ENCODE peak calls at places on chromosomes 7 and 10, in four cellular contexts. K, F, L and D are unnamed samples.

GRCh38 chr10:77789861-77790260 is 136.7 kb downstream of the DLG5 start:
- DNase-seq in L (no peak), F (peak; percentile 56), K (no peak), D (no peak)

GRCh38 chr10:50577681-50578350 is 45.9 kb downstream of the SGMS1 start:
- DNase-seq in K (peak; percentile 26), F (no peak), L (no peak), D (no peak)

GRCh38 chr10:19922236-19922963 is 106.2 kb downstream of the PLXDC2 start:
- DNase-seq in K (peak; percentile 23), L (no peak), F (no peak), D (no peak)

GRCh38 chr10:43931308-43931930 is 282.7 kb upstream of the ZNF32 start:
- DNase-seq in F (no peak), L (no peak), K (no peak), D (no peak)

GRCh38 chr7:39688611-39689485 is 65.5 kb downstream of the RALA start:
- DNase-seq in L (no peak), K (no peak), F (no peak), D (no peak)

GRCh38 chr7:157498690-157499089 is 161.9 kb downstream of the DNAJB6 start:
- DNase-seq in K (no peak), L (no peak), F (peak; percentile 20), D (no peak)

GRCh38 chr10:3887885-3888476 is 103.0 kb upstream of the KLF6 start:
- DNase-seq in K (peak; percentile 44), L (peak; percentile 47), F (peak; percentile 83), D (no peak)

GRCh38 chr10:17200885-17201164 is 647 bp downstream of the TRDMT1 start:
- DNase-seq in K (peak; percentile 53), L (peak; percentile 37), F (peak; percentile 70), D (no peak)

GRCh38 chr10:132036887-132037675 is 28.7 kb upstream of the JAKMIP3 start:
- DNase-seq in F (no peak), L (peak; percentile 57), K (no peak), D (no peak)

GRCh38 chr7:20191044-20191867 is 25.9 kb downstream of the MACC1 start:
- DNase-seq in L (no peak), F (no peak), K (no peak), D (no peak)

GRCh38 chr7:155590215-155591023 is 44.1 kb upstream of the CNPY1 start:
- DNase-seq in L (no peak), F (no peak), K (peak; percentile 16), D (no peak)

GRCh38 chr10:114879541-114880158 is 58.1 kb downstream of the FHIP2A start:
- DNase-seq in L (peak; percentile 46), F (no peak), K (peak; percentile 18), D (no peak)

GRCh38 chr7:133061357-133061756 is 20.5 kb downstream of the CHCHD3 start:
- DNase-seq in L (no peak), K (no peak), F (no peak), D (no peak)

GRCh38 chr10:72567884-72568283 is 58.0 kb downstream of the MICU1 start:
- DNase-seq in K (no peak), F (no peak), L (peak; percentile 58), D (no peak)

GRCh38 chr7:12089951-12090756 is 120.9 kb upstream of the TMEM106B start:
- DNase-seq in F (no peak), L (no peak), K (no peak), D (no peak)

GRCh38 chr7:99030145-99030856 is 113.6 kb downstream of the SMURF1 start:
- DNase-seq in F (peak; percentile 28), L (no peak), K (no peak), D (no peak)

GRCh38 chr10:130027716-130028464 is 63.8 kb upstream of the EBF3 start:
- DNase-seq in K (no peak), L (no peak), F (no peak), D (no peak)

GRCh38 chr10:82150123-82150900 is 275.3 kb downstream of the NRG3 start:
- DNase-seq in F (no peak), K (peak; percentile 20), L (no peak), D (no peak)

GRCh38 chr7:637826-638225 is 88.7 kb upstream of the DNAAF5 start:
- DNase-seq in F (no peak), L (no peak), K (no peak), D (no peak)

GRCh38 chr10:91190388-91190870 is 30.0 kb upstream of the PCGF5 start:
- DNase-seq in F (no peak), L (no peak), K (no peak), D (no peak)

GRCh38 chr7:131103997-131104396 is 223.7 kb upstream of the MKLN1 start:
- DNase-seq in L (no peak), K (no peak), F (no peak), D (no peak)

GRCh38 chr10:121662945-121663917 is 65.0 kb upstream of the FGFR2 start:
- DNase-seq in L (peak; percentile 21), K (peak; percentile 35), F (no peak), D (no peak)

GRCh38 chr10:76274933-76275332 is 843.5 kb downstream of the LRMDA start:
- DNase-seq in K (no peak), L (no peak), F (no peak), D (no peak)

GRCh38 chr10:115093776-115094361 is 704 bp downstream of the ATRNL1 start:
- DNase-seq in L (peak; percentile 33), F (no peak), K (peak; percentile 13), D (peak; percentile 70)

GRCh38 chr7:116511552-116512523 is 12.3 kb downstream of the CAV2 start:
- DNase-seq in F (no peak), L (peak; percentile 33), K (no peak), D (no peak)

GRCh38 chr7:123275036-123275753 is 75.4 kb upstream of the SLC13A1 start:
- DNase-seq in L (no peak), F (no peak), K (no peak), D (no peak)

GRCh38 chr10:96395931-96396877 is 37.4 kb upstream of the OPALIN start:
- DNase-seq in L (peak; percentile 91), F (peak; percentile 87), K (peak; percentile 68), D (peak; percentile 71)

DNA sequence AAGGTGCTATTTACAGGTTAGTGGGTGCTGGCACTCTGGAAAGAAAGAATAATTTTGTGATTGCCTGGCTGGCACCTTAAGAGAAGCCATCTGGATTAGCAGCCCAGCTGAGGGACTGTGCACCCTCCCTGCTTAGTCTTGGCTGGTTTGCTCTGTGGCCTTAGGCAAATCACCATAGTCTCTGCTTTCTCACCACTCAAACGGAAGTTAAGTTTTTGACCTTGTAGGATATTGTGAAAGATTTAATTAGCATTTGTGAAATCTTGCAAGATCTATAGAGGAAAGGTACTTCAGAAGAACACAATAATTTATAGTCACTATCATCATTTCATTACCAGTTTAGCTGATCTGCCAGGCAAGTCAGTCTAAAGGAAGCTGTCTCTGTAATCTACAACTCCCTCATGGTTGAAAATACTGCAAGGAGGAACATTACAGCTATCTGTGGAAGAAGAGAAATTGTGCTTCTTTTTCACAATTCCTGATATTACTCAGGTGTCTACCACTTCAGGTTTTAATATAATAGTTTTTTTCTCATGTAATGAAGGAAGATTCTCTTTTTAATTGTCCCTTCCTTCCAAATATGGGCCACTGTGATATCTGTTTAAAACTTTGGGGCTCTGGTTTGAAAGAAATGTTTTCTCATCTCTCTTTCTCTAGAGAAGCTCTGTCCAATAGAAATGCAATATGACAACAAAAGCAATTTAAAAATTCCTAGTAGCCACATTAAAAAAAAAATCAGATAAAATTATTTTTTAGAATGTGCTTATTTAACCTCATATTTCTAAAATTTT is 219.6 kb downstream of the PTEN start:
- DNase-seq in K (no peak), F (no peak), L (no peak), D (no peak)
- TF ChIP-seq EP300 in K (no peak), F (no peak), L (no peak), D (no peak)

GRCh38 chr10:59580257-59580863 is 129.3 kb downstream of the SLC16A9 start:
- DNase-seq in F (no peak), K (no peak), L (peak; percentile 15), D (no peak)
- TF ChIP-seq EP300 in F (no peak), K (no peak), L (no peak), D (no peak)

DNA sequence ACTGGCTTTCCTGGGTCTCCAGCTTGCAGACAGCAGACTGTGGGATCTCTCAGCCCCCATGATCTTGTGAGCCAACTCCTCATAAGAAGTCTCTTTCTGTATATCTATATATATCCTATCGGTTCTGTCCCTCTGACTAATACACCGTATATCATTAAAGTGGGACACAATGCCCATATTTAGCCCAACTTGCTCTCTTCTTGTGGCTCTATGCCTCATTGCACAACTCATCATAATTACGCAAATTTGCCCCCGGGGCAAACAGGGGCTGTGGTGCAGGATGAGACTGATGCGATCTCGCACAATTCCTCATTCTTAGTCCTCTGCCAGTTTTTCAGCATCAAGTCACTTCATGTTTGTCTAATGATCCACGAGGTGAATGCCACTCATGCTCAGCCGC is 183.2 kb downstream of the PRPF18 start:
- DNase-seq in L (no peak), K (no peak), F (no peak), D (no peak)
- TF ChIP-seq EP300 in L (no peak), K (no peak), F (no peak), D (no peak)

GRCh38 chr7:77710861-77711260 is 14.6 kb downstream of the RSBN1L start:
- DNase-seq in K (no peak), F (no peak), L (no peak), D (no peak)
- TF ChIP-seq EP300 in K (no peak), F (no peak), L (no peak), D (no peak)